ENCODE peak calls at places on chromosome 12, in eight cellular contexts. One of them, this sample, is unnamed.

GRCh38 chr12:87274594-87275245 is 754.5 kb downstream of the C12orf50 start:
- DNase-seq in K562: peak; percentile 10
- DNase-seq in HCT116: peak; percentile 19
- DNase-seq in transverse colon: no peak
- DNase-seq in tibial nerve: no peak
- DNase-seq in HepG2: no peak
- DNase-seq in IMR-90: peak; percentile 38
- DNase-seq in adrenal gland: no peak
- DNase-seq in this sample: peak; percentile 0

GRCh38 chr12:11609045-11609444 is 40.4 kb upstream of the ETV6 start:
- DNase-seq in K562: no peak
- DNase-seq in HCT116: no peak
- DNase-seq in transverse colon: no peak
- DNase-seq in tibial nerve: no peak
- DNase-seq in HepG2: no peak
- DNase-seq in IMR-90: no peak
- DNase-seq in adrenal gland: no peak
- DNase-seq in this sample: no peak

GRCh38 chr12:49649892-49650291 is 26.5 kb downstream of the PRPF40B start:
- DNase-seq in K562: no peak
- DNase-seq in HCT116: no peak
- DNase-seq in transverse colon: no peak
- DNase-seq in tibial nerve: no peak
- DNase-seq in HepG2: no peak
- DNase-seq in IMR-90: no peak
- DNase-seq in adrenal gland: no peak
- DNase-seq in this sample: no peak

GRCh38 chr12:103333676-103334075 is 162.1 kb downstream of the C12orf42 start:
- DNase-seq in K562: no peak
- DNase-seq in HCT116: no peak
- DNase-seq in transverse colon: no peak
- DNase-seq in tibial nerve: no peak
- DNase-seq in HepG2: no peak
- DNase-seq in IMR-90: no peak
- DNase-seq in adrenal gland: no peak
- DNase-seq in this sample: no peak

GRCh38 chr12:119780786-119781434 is 96.2 kb downstream of the CIT start:
- DNase-seq in K562: peak; percentile 57
- DNase-seq in HCT116: peak; percentile 39
- DNase-seq in transverse colon: peak; percentile 68
- DNase-seq in tibial nerve: no peak
- DNase-seq in HepG2: peak; percentile 37
- DNase-seq in IMR-90: peak; percentile 37
- DNase-seq in adrenal gland: peak; percentile 77
- DNase-seq in this sample: no peak

GRCh38 chr12:94941440-94941862 is 62.0 kb downstream of the NDUFA12 start:
- DNase-seq in K562: peak; percentile 27
- DNase-seq in HCT116: no peak
- DNase-seq in transverse colon: no peak
- DNase-seq in tibial nerve: peak; percentile 35
- DNase-seq in HepG2: no peak
- DNase-seq in IMR-90: peak; percentile 79
- DNase-seq in adrenal gland: peak; percentile 35
- DNase-seq in this sample: peak; percentile 31

GRCh38 chr12:47032644-47033043 is 46.8 kb upstream of the PCED1B start:
- DNase-seq in K562: no peak
- DNase-seq in HCT116: peak; percentile 36
- DNase-seq in transverse colon: no peak
- DNase-seq in tibial nerve: no peak
- DNase-seq in HepG2: peak; percentile 23
- DNase-seq in IMR-90: peak; percentile 77
- DNase-seq in adrenal gland: peak; percentile 41
- DNase-seq in this sample: no peak

GRCh38 chr12:66129934-66130266 is 650 bp downstream of the LLPH start:
- DNase-seq in K562: no peak
- DNase-seq in HCT116: no peak
- DNase-seq in transverse colon: no peak
- DNase-seq in tibial nerve: no peak
- DNase-seq in HepG2: no peak
- DNase-seq in IMR-90: no peak
- DNase-seq in adrenal gland: peak; percentile 28
- DNase-seq in this sample: no peak

GRCh38 chr12:91133871-91134270 is 22.6 kb upstream of the LUM start:
- DNase-seq in K562: no peak
- DNase-seq in HCT116: no peak
- DNase-seq in transverse colon: no peak
- DNase-seq in tibial nerve: no peak
- DNase-seq in HepG2: no peak
- DNase-seq in IMR-90: peak; percentile 91
- DNase-seq in adrenal gland: no peak
- DNase-seq in this sample: no peak

GRCh38 chr12:64610092-64610659 is at the start of gene RASSF3:
- DNase-seq in K562: peak; percentile 93
- DNase-seq in HCT116: peak; percentile 38
- DNase-seq in transverse colon: peak; percentile 85
- DNase-seq in tibial nerve: peak; percentile 17
- DNase-seq in HepG2: peak; percentile 44
- DNase-seq in IMR-90: peak; percentile 67
- DNase-seq in adrenal gland: peak; percentile 70
- DNase-seq in this sample: peak; percentile 52
- TF ChIP-seq POLR2A in K562: peak; percentile 61
- TF ChIP-seq POLR2A in HCT116: no peak
- TF ChIP-seq POLR2A in transverse colon: peak; percentile 59
- TF ChIP-seq POLR2A in tibial nerve: no peak
- TF ChIP-seq POLR2A in HepG2: peak; percentile 52
- TF ChIP-seq POLR2A in IMR-90: no peak
- TF ChIP-seq POLR2A in adrenal gland: peak; percentile 36
- TF ChIP-seq POLR2A in this sample: peak; percentile 14

DNA sequence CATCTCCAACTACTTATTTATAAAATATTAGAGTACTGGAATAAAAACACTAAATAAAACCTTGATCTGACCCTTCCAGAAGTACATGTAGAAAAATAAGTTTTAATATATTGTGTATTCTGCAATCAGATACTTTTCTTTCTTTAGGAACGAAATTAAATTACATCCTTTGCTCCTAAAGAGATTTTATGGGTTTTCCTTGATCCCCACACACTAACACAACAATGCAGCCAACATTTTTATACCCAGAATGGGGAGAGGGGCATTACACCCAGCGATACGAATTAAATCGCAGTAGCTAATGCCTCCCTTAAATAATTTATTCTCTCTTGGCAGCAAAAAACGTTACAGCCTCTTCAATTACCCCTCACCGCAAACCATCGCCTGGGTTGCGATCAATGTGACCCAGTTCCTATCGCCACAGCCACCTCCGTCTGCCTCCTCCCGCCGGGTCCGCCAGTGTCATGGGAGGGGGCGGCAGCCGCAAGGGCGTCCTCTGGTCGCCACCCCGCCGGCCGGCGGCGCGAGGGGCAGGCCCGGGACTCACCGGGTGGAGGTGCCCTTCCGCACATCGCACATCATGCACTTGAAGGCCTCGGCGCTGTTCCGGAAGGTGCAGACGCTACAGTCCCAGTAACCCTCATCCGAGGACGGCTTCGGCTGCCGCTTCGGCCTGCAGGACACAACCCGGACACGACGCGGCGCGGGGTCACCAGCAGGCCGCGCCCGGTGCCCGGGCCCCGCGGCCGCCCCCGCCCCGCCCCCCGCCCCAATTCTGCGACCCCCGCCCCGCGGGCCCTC is 796 bp downstream of the YAF2 start:
- DNase-seq in K562: peak; percentile 66
- DNase-seq in HCT116: peak; percentile 41
- DNase-seq in transverse colon: peak; percentile 82
- DNase-seq in tibial nerve: peak; percentile 31
- DNase-seq in HepG2: peak; percentile 67
- DNase-seq in IMR-90: peak; percentile 75
- DNase-seq in adrenal gland: peak; percentile 87
- DNase-seq in this sample: peak; percentile 78
- TF ChIP-seq POLR2A in K562: no peak
- TF ChIP-seq POLR2A in HCT116: no peak
- TF ChIP-seq POLR2A in transverse colon: peak; percentile 47
- TF ChIP-seq POLR2A in tibial nerve: no peak
- TF ChIP-seq POLR2A in HepG2: peak; percentile 23
- TF ChIP-seq POLR2A in IMR-90: no peak
- TF ChIP-seq POLR2A in adrenal gland: peak; percentile 40
- TF ChIP-seq POLR2A in this sample: peak; percentile 42

GRCh38 chr12:56158926-56159461 is 835 bp downstream of the MYL6 start:
- DNase-seq in K562: no peak
- DNase-seq in HCT116: no peak
- DNase-seq in transverse colon: peak; percentile 89
- DNase-seq in tibial nerve: peak; percentile 62
- DNase-seq in HepG2: peak; percentile 70
- DNase-seq in IMR-90: peak; percentile 58
- DNase-seq in adrenal gland: peak; percentile 81
- DNase-seq in this sample: no peak

GRCh38 chr12:56158029-56158925 is at the start of gene MYL6:
- DNase-seq in K562: peak; percentile 91
- DNase-seq in HCT116: peak; percentile 97
- DNase-seq in transverse colon: peak; percentile 97
- DNase-seq in tibial nerve: peak; percentile 98
- DNase-seq in HepG2: peak; percentile 96
- DNase-seq in IMR-90: peak; percentile 99
- DNase-seq in adrenal gland: peak; percentile 99
- DNase-seq in this sample: peak; percentile 81

GRCh38 chr12:56160160-56160763 is 2.1 kb downstream of the MYL6 start:
- DNase-seq in K562: no peak
- DNase-seq in HCT116: no peak
- DNase-seq in transverse colon: peak; percentile 63
- DNase-seq in tibial nerve: no peak
- DNase-seq in HepG2: no peak
- DNase-seq in IMR-90: peak; percentile 35
- DNase-seq in adrenal gland: peak; percentile 54
- DNase-seq in this sample: no peak

GRCh38 chr12:56160894-56161667 is 2.9 kb downstream of the MYL6 start:
- DNase-seq in K562: no peak
- DNase-seq in HCT116: no peak
- DNase-seq in transverse colon: no peak
- DNase-seq in tibial nerve: no peak
- DNase-seq in HepG2: no peak
- DNase-seq in IMR-90: no peak
- DNase-seq in adrenal gland: no peak
- DNase-seq in this sample: no peak

DNA sequence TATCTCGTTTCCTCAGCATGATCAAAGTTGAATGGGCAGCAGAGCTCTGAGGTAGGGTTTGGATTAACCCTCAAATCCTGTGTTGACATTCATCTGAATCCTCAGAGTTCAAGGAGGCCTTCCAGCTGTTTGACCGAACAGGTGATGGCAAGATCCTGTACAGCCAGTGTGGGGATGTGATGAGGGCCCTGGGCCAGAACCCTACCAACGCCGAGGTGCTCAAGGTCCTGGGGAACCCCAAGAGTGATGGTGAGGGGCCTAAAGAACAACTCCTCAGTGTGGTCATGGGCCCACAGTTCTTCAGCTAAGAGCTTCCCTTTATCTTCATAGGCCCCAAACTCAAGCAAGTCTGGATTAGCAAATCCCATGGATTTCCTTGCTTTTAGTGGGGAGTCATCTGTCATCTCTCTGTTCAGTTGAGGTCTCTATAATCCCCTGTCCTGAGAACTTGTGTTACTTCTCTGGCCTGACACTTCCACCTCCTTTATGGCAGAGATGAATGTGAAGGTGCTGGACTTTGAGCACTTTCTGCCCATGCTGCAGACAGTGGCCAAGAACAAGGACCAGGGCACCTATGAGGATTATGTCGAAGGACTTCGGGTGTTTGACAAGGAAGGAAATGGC is 1.4 kb downstream of the MYL6 start:
- DNase-seq in K562: no peak
- DNase-seq in HCT116: no peak
- DNase-seq in transverse colon: no peak
- DNase-seq in tibial nerve: no peak
- DNase-seq in HepG2: no peak
- DNase-seq in IMR-90: no peak
- DNase-seq in adrenal gland: no peak
- DNase-seq in this sample: no peak
- TF ChIP-seq POLR2A in K562: no peak
- TF ChIP-seq POLR2A in HCT116: no peak
- TF ChIP-seq POLR2A in transverse colon: no peak
- TF ChIP-seq POLR2A in tibial nerve: no peak
- TF ChIP-seq POLR2A in HepG2: no peak
- TF ChIP-seq POLR2A in IMR-90: no peak
- TF ChIP-seq POLR2A in adrenal gland: no peak
- TF ChIP-seq POLR2A in this sample: no peak

GRCh38 chr12:54277823-54278276 is 2.1 kb downstream of the CBX5 start:
- DNase-seq in K562: no peak
- DNase-seq in HCT116: no peak
- DNase-seq in transverse colon: no peak
- DNase-seq in tibial nerve: no peak
- DNase-seq in HepG2: no peak
- DNase-seq in IMR-90: no peak
- DNase-seq in adrenal gland: peak; percentile 56
- DNase-seq in this sample: no peak

GRCh38 chr12:54279227-54279631 is 693 bp downstream of the CBX5 start:
- DNase-seq in K562: no peak
- DNase-seq in HCT116: no peak
- DNase-seq in transverse colon: no peak
- DNase-seq in tibial nerve: no peak
- DNase-seq in HepG2: no peak
- DNase-seq in IMR-90: no peak
- DNase-seq in adrenal gland: no peak
- DNase-seq in this sample: no peak

GRCh38 chr12:54279632-54280400 is at the start of gene CBX5:
- DNase-seq in K562: peak; percentile 98
- DNase-seq in HCT116: peak; percentile 98
- DNase-seq in transverse colon: peak; percentile 99
- DNase-seq in tibial nerve: peak; percentile 98
- DNase-seq in HepG2: peak; percentile 99
- DNase-seq in IMR-90: peak; percentile 100
- DNase-seq in adrenal gland: peak; percentile 99
- DNase-seq in this sample: peak; percentile 90

GRCh38 chr12:54282949-54283593 is 2.5 kb downstream of the HNRNPA1 start:
- DNase-seq in K562: peak; percentile 8
- DNase-seq in HCT116: no peak
- DNase-seq in transverse colon: peak; percentile 43
- DNase-seq in tibial nerve: no peak
- DNase-seq in HepG2: no peak
- DNase-seq in IMR-90: no peak
- DNase-seq in adrenal gland: peak; percentile 32
- DNase-seq in this sample: no peak

DNA sequence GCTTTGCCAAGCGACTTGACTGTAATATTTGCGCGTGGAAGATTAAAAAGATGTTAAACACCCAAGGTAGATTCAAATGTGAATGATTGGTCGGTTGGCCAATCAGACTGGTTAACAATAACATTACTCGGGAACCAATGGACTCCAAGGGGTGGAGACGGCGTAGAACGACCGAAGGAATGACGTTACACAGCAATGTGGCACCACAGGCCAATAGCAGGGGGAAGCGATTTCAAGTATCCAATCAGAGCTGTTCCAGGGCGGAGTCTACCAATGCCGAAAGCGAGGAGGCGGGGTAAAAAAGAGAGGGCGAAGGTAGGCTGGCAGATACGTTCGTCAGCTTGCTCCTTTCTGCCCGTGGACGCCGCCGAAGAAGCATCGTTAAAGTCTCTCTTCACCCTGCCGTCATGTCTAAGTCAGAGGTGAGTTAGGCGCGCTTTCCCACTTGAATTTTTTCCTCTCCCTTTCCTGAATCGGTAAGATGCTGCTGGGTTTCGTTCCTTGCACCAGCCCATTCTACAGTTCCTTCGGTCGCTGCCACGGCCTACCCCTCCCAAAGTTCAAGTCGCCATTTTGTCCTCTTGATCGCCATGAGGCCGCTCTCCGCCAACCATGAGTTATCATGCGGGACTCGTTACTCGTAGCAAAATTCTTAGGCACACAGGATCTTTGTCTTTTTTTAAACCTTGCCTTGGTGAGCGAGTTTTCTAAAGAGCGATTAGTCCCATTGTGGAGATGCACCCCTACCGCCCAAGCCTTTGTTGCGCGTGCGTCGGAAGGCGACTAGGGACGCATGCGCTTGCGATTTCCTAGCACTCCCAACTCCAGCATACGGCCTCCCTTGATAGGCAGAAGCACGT is at the start of gene HNRNPA1:
- DNase-seq in K562: peak; percentile 89
- DNase-seq in HCT116: peak; percentile 100
- DNase-seq in transverse colon: peak; percentile 97
- DNase-seq in tibial nerve: peak; percentile 94
- DNase-seq in HepG2: peak; percentile 99
- DNase-seq in IMR-90: peak; percentile 100
- DNase-seq in adrenal gland: peak; percentile 99
- DNase-seq in this sample: peak; percentile 84
- TF ChIP-seq POLR2A in K562: peak; percentile 100
- TF ChIP-seq POLR2A in HCT116: peak; percentile 97
- TF ChIP-seq POLR2A in transverse colon: peak; percentile 99
- TF ChIP-seq POLR2A in tibial nerve: peak; percentile 100
- TF ChIP-seq POLR2A in HepG2: peak; percentile 99
- TF ChIP-seq POLR2A in IMR-90: peak; percentile 99
- TF ChIP-seq POLR2A in adrenal gland: peak; percentile 97
- TF ChIP-seq POLR2A in this sample: peak; percentile 94